ENCODE peak calls at places on chromosomes 2 and 18, in six cellular contexts. Q is heart left ventricle; I is testis; A is ovary; J is CD4-positive, alpha-beta memory T cell; E is upper lobe of right lung. T is an unnamed sample.

GRCh38 chr2:202152104-202152771 is 79.2 kb downstream of the KIAA2012 start:
- DNase-seq in Q (no peak), I (no peak), A (no peak), J (no peak), E (no peak), T (no peak)

GRCh38 chr2:231642631-231643493 is 50.2 kb downstream of the TEX44 start:
- DNase-seq in Q (peak; percentile 93), I (peak; percentile 80), A (peak; percentile 74), J (peak; percentile 81), E (peak; percentile 84), T (peak; percentile 94)

GRCh38 chr2:72278046-72278445 is 130.4 kb upstream of the CYP26B1 start:
- DNase-seq in Q (no peak), I (no peak), A (no peak), J (no peak), E (no peak), T (no peak)

GRCh38 chr2:237864940-237865622 is 5.7 kb downstream of the RAMP1 start:
- DNase-seq in Q (peak; percentile 68), I (no peak), A (peak; percentile 54), J (no peak), E (peak; percentile 18), T (no peak)

GRCh38 chr2:148122788-148123187 is 101.9 kb downstream of the MBD5 start:
- DNase-seq in Q (no peak), I (no peak), A (no peak), J (no peak), E (no peak), T (no peak)

GRCh38 chr2:160516547-160517365 is 23.1 kb upstream of the RBMS1 start:
- DNase-seq in Q (no peak), I (no peak), A (no peak), J (peak; percentile 37), E (no peak), T (no peak)

GRCh38 chr2:235270951-235271350 is 222.9 kb upstream of the AGAP1 start:
- DNase-seq in Q (no peak), I (no peak), A (no peak), J (no peak), E (no peak), T (no peak)

GRCh38 chr2:235599596-235600338 is 105.9 kb downstream of the AGAP1 start:
- DNase-seq in Q (no peak), I (no peak), A (no peak), J (no peak), E (no peak), T (no peak)

GRCh38 chr2:203818656-203819055 is 48.9 kb upstream of the CTLA4 start:
- DNase-seq in Q (no peak), I (no peak), A (no peak), J (no peak), E (no peak), T (no peak)

GRCh38 chr2:197255550-197255949 is 55.0 kb downstream of the ANKRD44 start:
- DNase-seq in Q (peak; percentile 76), I (peak; percentile 26), A (no peak), J (peak; percentile 92), E (peak; percentile 83), T (peak; percentile 90)

GRCh38 chr2:197037863-197038398 is 111.4 kb upstream of the PGAP1 start:
- DNase-seq in Q (no peak), I (no peak), A (no peak), J (no peak), E (no peak), T (no peak)

GRCh38 chr2:101520246-101520645 is 45.3 kb upstream of the RFX8 start:
- DNase-seq in Q (no peak), I (no peak), A (no peak), J (no peak), E (no peak), T (no peak)

GRCh38 chr2:154875999-154876398 is 177.5 kb downstream of the KCNJ3 start:
- DNase-seq in Q (no peak), I (no peak), A (no peak), J (no peak), E (no peak), T (no peak)

GRCh38 chr2:47323822-47324171 is 79.2 kb upstream of the MSH2 start:
- DNase-seq in Q (no peak), I (no peak), A (no peak), J (no peak), E (no peak), T (no peak)

GRCh38 chr2:99081886-99082285 is 59.6 kb upstream of the C2orf15 start:
- DNase-seq in Q (no peak), I (no peak), A (no peak), J (no peak), E (no peak), T (no peak)

GRCh38 chr2:120749506-120750431 is 14.1 kb downstream of the GLI2 start:
- DNase-seq in Q (peak; percentile 64), I (peak; percentile 13), A (no peak), J (no peak), E (no peak), T (peak; percentile 44)

GRCh38 chr2:101516833-101517690 is 42.1 kb upstream of the RFX8 start:
- DNase-seq in Q (no peak), I (no peak), A (no peak), J (no peak), E (no peak), T (no peak)

GRCh38 chr2:96512341-96512740 is 7.2 kb upstream of the NEURL3 start:
- DNase-seq in Q (no peak), I (no peak), A (no peak), J (no peak), E (no peak), T (peak; percentile 36)

GRCh38 chr18:49227456-49227855 is 233.0 kb downstream of the DYM start:
- DNase-seq in Q (no peak), I (no peak), A (no peak), J (peak; percentile 68), E (no peak), T (no peak)

GRCh38 chr2:176002684-176003225 is 688 bp upstream of the LNPK start:
- DNase-seq in Q (peak; percentile 47), I (no peak), A (no peak), J (no peak), E (peak; percentile 65), T (no peak)

GRCh38 chr2:105100064-105100840 is 62.4 kb downstream of the MRPS9 start:
- DNase-seq in Q (no peak), I (no peak), A (no peak), J (no peak), E (no peak), T (no peak)

GRCh38 chr18:48044944-48045343 is 114.5 kb upstream of the SMAD2 start:
- DNase-seq in Q (no peak), I (no peak), A (no peak), J (no peak), E (no peak), T (no peak)

GRCh38 chr2:67625178-67625577 is 228.0 kb downstream of the ETAA1 start:
- DNase-seq in Q (no peak), I (no peak), A (no peak), J (no peak), E (no peak), T (no peak)

GRCh38 chr2:207746131-207746530 is 23.6 kb downstream of the FZD5 start:
- DNase-seq in Q (peak; percentile 51), I (peak; percentile 71), A (peak; percentile 68), J (peak; percentile 37), E (no peak), T (peak; percentile 74)

GRCh38 chr2:46813046-46813445 is 102.6 kb downstream of the MCFD2 start:
- DNase-seq in Q (peak; percentile 89), I (peak; percentile 35), A (peak; percentile 75), J (no peak), E (no peak), T (peak; percentile 85)

GRCh38 chr2:118889995-118890394 is 42.5 kb upstream of the EN1 start:
- DNase-seq in Q (no peak), I (no peak), A (no peak), J (no peak), E (no peak), T (no peak)

GRCh38 chr2:138779451-138780440 is at the start of gene NXPH2:
- DNase-seq in Q (no peak), I (peak; percentile 24), A (no peak), J (no peak), E (no peak), T (peak; percentile 37)
- H3K4me1 ChIP-seq in Q (peaks cover 16% of the 10 kb centered on the region), I (no peaks in the 10 kb centered on the region), A (no peaks in the 10 kb centered on the region), J (no peaks in the 10 kb centered on the region), E (peaks cover 5% of the 10 kb centered on the region), T (no peaks in the 10 kb centered on the region)

GRCh38 chr18:35974181-35974580 is 1.7 kb downstream of the RMP24 start:
- DNase-seq in Q (no peak), I (no peak), A (no peak), J (no peak), E (no peak), T (no peak)

GRCh38 chr18:35969676-35970075 is 2.8 kb upstream of the RMP24 start:
- DNase-seq in Q (no peak), I (no peak), A (no peak), J (no peak), E (no peak), T (no peak)

GRCh38 chr18:35971661-35972196 is 750 bp upstream of the RMP24 start:
- DNase-seq in Q (no peak), I (peak; percentile 31), A (peak; percentile 18), J (no peak), E (no peak), T (no peak)

GRCh38 chr18:35972197-35973000 is at the start of gene RMP24:
- DNase-seq in Q (peak; percentile 96), I (peak; percentile 97), A (peak; percentile 93), J (peak; percentile 93), E (peak; percentile 97), T (peak; percentile 97)

GRCh38 chr18:35973650-35974049 is 1.2 kb downstream of the RMP24 start:
- DNase-seq in Q (no peak), I (no peak), A (no peak), J (no peak), E (no peak), T (no peak)
- H3K4me3 ChIP-seq in Q (peak overlapping the region; percentile 93), I (no peak overlapping the region), A (no peak overlapping the region), J (peak overlapping the region; percentile 92), E (peak overlapping the region; percentile 96), T (no peak overlapping the region)

DNA sequence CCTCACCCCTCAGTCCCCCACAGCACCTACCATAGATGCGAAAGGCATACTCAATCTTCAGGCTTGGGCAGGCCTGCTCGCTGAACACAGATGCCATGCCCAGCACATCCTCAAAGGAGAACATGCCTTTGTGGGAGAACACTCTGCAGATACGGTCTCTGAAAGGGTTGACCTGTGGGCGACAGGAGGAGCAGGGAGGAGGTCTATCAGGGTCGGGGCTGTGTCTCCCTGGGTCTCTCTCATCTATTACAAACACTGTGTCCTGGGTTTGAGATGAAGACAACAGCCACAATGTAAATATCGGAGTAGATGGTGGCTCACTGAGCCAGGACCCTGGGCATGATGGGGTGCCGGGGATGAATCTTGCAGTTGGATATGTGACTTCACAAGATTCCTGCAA is 46.0 kb downstream of the CIB4 start:
- DNase-seq in Q (no peak), I (peak; percentile 3), A (no peak), J (no peak), E (peak; percentile 13), T (no peak)
- H3K27me3 ChIP-seq in Q (peaks cover 57% of the 10 kb centered on the region), I (no peaks in the 10 kb centered on the region), A (no peaks in the 10 kb centered on the region), J (peaks cover 4% of the 10 kb centered on the region), E (peaks cover 13% of the 10 kb centered on the region), T (no peaks in the 10 kb centered on the region)

GRCh38 chr18:27030403-27030802 is 154.7 kb downstream of the CHST9 start:
- DNase-seq in Q (no peak), I (no peak), A (no peak), J (no peak), E (no peak), T (no peak)

DNA sequence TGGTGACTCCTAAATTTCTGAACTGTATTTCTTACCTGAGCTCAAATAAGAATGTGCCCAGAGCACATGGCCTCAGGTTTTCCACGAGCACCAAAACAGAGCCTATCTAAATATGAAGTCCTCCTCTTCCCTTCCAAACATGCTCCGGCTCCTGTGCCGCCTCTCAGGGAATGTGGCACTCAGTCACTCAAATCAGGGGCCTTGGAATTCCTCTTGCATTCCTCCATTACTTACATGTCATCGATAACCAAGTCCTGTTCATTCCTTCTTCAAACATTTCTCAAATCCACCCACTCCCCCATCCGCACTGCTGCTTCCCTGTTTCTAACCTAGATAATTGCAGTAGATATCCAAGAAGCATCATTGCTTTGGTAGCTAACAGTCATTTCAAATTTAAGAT is 151.4 kb downstream of the CHST9 start:
- DNase-seq in Q (no peak), I (no peak), A (no peak), J (no peak), E (no peak), T (no peak)
- H3K4me1 ChIP-seq in Q (no peaks in the 10 kb centered on the region), I (no peaks in the 10 kb centered on the region), A (no peaks in the 10 kb centered on the region), J (no peaks in the 10 kb centered on the region), E (no peaks in the 10 kb centered on the region), T (no peaks in the 10 kb centered on the region)